ENCODE peak calls at places on chromosomes 7 and 10, in four cellular contexts. One of them, this sample, is unnamed.

GRCh38 chr10:71206911-71207310 is 5.5 kb upstream of the UNC5B start:
- DNase-seq in heart right ventricle: no peak
- DNase-seq in Peyer's patch: no peak
- DNase-seq in cardiac fibroblast: no peak
- DNase-seq in this sample: no peak

GRCh38 chr7:149281508-149282330 is 19.7 kb downstream of the ZNF783 start:
- DNase-seq in Peyer's patch: no peak
- DNase-seq in heart right ventricle: no peak
- DNase-seq in cardiac fibroblast: no peak
- DNase-seq in this sample: no peak

GRCh38 chr7:45268013-45268412 is 110.4 kb downstream of the RAMP3 start:
- DNase-seq in Peyer's patch: no peak
- DNase-seq in heart right ventricle: no peak
- DNase-seq in cardiac fibroblast: no peak
- DNase-seq in this sample: no peak

GRCh38 chr10:43197834-43198681 is 59.8 kb downstream of the CSGALNACT2 start:
- DNase-seq in heart right ventricle: no peak
- DNase-seq in cardiac fibroblast: no peak
- DNase-seq in Peyer's patch: peak
- DNase-seq in this sample: no peak

GRCh38 chr10:43461950-43462349 is 25.0 kb downstream of the ZNF487 start:
- DNase-seq in cardiac fibroblast: peak
- DNase-seq in Peyer's patch: no peak
- DNase-seq in heart right ventricle: no peak
- DNase-seq in this sample: no peak

GRCh38 chr7:123594813-123595241 is 6.8 kb upstream of the ASB15 start:
- DNase-seq in cardiac fibroblast: no peak
- DNase-seq in Peyer's patch: no peak
- DNase-seq in heart right ventricle: no peak
- DNase-seq in this sample: no peak

GRCh38 chr10:103197177-103197576 is 4.1 kb upstream of the NT5C2 start:
- DNase-seq in heart right ventricle: peak
- DNase-seq in Peyer's patch: no peak
- DNase-seq in cardiac fibroblast: peak
- DNase-seq in this sample: no peak

GRCh38 chr7:86411804-86412203 is 231.9 kb upstream of the GRM3 start:
- DNase-seq in cardiac fibroblast: no peak
- DNase-seq in heart right ventricle: no peak
- DNase-seq in Peyer's patch: no peak
- DNase-seq in this sample: no peak

GRCh38 chr7:55502988-55503514 is 69.3 kb downstream of the VOPP1 start:
- DNase-seq in heart right ventricle: no peak
- DNase-seq in Peyer's patch: no peak
- DNase-seq in cardiac fibroblast: no peak
- DNase-seq in this sample: no peak
- H3K4me3 ChIP-seq in heart right ventricle: no peak
- H3K4me3 ChIP-seq in Peyer's patch: no peak
- H3K4me3 ChIP-seq in cardiac fibroblast: no peak
- H3K4me3 ChIP-seq in this sample: no peak

DNA sequence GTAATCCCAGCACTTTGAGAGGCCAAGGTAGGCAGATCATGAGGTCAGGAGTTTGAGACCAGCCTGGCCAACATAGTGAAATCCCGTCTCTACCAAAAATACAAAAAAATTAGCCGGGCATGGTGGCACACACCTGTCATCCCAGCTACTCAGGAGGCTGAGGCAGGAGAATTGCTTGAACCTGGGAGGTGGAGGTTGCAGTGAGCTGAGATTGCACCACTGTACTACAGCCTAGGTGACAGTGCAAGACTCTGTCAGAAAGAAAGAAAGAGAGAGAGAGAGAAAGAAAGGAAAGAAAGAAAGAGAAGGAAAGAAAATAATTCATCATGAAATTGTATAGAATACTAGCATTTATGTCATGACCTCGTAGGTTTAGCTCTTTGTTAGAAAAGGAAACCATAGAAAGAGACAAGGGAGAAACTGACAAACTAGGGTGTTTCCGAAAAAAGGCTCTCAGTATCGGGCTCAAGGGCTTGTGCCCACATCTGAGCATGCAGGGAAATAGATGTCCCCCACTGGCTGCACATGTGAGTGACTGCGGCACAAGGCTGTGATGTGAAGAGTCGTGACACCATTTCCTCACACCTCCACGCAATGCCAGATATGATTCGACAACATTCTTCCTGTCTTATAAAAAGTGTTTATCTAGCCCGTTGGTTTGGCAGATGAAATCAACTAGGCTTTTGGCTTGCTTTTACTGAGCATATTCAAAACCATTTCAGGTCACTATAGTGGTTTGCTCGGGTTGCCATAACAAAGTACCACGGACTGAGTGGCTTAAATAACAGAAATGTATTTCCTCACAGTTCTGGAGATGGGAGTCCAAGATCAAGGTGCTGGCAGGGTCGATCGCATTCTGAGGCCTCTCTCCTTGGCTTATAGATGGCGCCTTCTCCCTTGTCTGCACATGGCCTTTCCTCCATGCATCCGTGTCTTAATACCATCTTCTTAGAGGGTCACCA is 2.0 kb downstream of the SRGN start:
- DNase-seq in Peyer's patch: peak
- DNase-seq in heart right ventricle: no peak
- DNase-seq in cardiac fibroblast: peak
- DNase-seq in this sample: peak
- H3K4me3 ChIP-seq in Peyer's patch: peak
- H3K4me3 ChIP-seq in heart right ventricle: peak
- H3K4me3 ChIP-seq in cardiac fibroblast: peak
- H3K4me3 ChIP-seq in this sample: peak

DNA sequence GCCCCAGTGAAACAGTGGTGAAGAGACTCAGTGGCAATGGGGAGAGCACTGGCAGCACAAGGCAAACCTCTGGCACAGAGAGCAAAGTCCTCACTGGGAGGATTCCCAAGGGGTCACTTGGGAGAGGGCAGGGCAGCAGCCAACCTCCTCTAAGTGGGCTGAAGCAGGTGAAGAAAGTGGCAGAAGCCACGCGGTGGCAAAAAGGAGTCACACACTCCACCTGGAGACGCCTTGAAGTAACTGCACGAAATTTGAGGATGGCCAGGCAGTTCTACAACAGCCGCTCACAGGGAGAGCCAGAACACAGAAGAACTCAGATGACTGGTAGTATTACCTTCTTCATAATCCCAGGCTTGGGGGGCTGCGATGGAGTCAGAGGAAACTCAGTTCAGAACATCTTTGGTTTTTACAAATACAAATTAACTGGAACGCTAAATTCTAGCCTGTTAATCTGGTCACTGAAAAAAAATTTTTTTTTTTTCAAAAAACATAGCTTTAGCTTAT is 603 bp upstream of the IL6 start:
- DNase-seq in heart right ventricle: peak
- DNase-seq in cardiac fibroblast: peak
- DNase-seq in Peyer's patch: peak
- DNase-seq in this sample: peak
- H3K4me3 ChIP-seq in heart right ventricle: no peak
- H3K4me3 ChIP-seq in cardiac fibroblast: no peak
- H3K4me3 ChIP-seq in Peyer's patch: peak
- H3K4me3 ChIP-seq in this sample: no peak

GRCh38 chr10:34156781-34157425 is 658.2 kb downstream of the PARD3 start:
- DNase-seq in heart right ventricle: no peak
- DNase-seq in Peyer's patch: no peak
- DNase-seq in cardiac fibroblast: peak
- DNase-seq in this sample: no peak

GRCh38 chr10:34161948-34162347 is 653.1 kb downstream of the PARD3 start:
- DNase-seq in heart right ventricle: no peak
- DNase-seq in cardiac fibroblast: no peak
- DNase-seq in Peyer's patch: no peak
- DNase-seq in this sample: no peak

GRCh38 chr10:34160595-34160994 is 654.5 kb downstream of the PARD3 start:
- DNase-seq in cardiac fibroblast: no peak
- DNase-seq in Peyer's patch: no peak
- DNase-seq in heart right ventricle: no peak
- DNase-seq in this sample: no peak

GRCh38 chr10:34154371-34154770 is 660.7 kb downstream of the PARD3 start:
- DNase-seq in cardiac fibroblast: no peak
- DNase-seq in heart right ventricle: no peak
- DNase-seq in Peyer's patch: no peak
- DNase-seq in this sample: no peak

DNA sequence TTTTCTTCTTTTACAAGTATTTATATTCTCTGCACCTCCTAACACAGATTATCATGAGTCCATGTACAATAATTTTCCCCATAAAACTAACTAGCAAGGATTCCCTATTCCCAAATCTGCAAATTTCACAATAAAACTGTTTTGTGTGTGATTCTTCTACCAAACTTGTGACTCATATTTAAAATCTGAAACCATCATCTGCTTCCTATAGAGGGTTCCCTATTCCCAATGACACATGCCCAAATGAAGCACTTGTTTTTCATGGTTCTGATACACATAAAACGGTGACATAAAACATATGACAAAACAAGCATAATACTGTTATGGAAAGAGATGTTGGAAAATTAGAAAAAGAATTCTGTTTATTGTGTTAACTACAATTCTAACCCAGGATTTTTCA is 657.6 kb downstream of the PARD3 start:
- DNase-seq in Peyer's patch: no peak
- DNase-seq in heart right ventricle: no peak
- DNase-seq in cardiac fibroblast: peak
- DNase-seq in this sample: no peak
- H3K4me3 ChIP-seq in Peyer's patch: no peak
- H3K4me3 ChIP-seq in heart right ventricle: no peak
- H3K4me3 ChIP-seq in cardiac fibroblast: no peak
- H3K4me3 ChIP-seq in this sample: no peak

GRCh38 chr10:59175538-59176240 is 754 bp upstream of the PHYHIPL start:
- DNase-seq in Peyer's patch: no peak
- DNase-seq in heart right ventricle: no peak
- DNase-seq in cardiac fibroblast: no peak
- DNase-seq in this sample: no peak

GRCh38 chr10:59177862-59178235 is 1.4 kb downstream of the PHYHIPL start:
- DNase-seq in Peyer's patch: no peak
- DNase-seq in heart right ventricle: no peak
- DNase-seq in cardiac fibroblast: no peak
- DNase-seq in this sample: no peak

GRCh38 chr10:59179027-59179426 is 2.6 kb downstream of the PHYHIPL start:
- DNase-seq in heart right ventricle: no peak
- DNase-seq in cardiac fibroblast: no peak
- DNase-seq in Peyer's patch: no peak
- DNase-seq in this sample: no peak

GRCh38 chr10:59176241-59177030 is at the start of gene PHYHIPL:
- DNase-seq in heart right ventricle: no peak
- DNase-seq in Peyer's patch: no peak
- DNase-seq in cardiac fibroblast: no peak
- DNase-seq in this sample: no peak

GRCh38 chr10:59177031-59177861 is 803 bp downstream of the PHYHIPL start:
- DNase-seq in heart right ventricle: no peak
- DNase-seq in cardiac fibroblast: peak
- DNase-seq in Peyer's patch: no peak
- DNase-seq in this sample: no peak
- H3K4me3 ChIP-seq in heart right ventricle: peak
- H3K4me3 ChIP-seq in cardiac fibroblast: no peak
- H3K4me3 ChIP-seq in Peyer's patch: peak
- H3K4me3 ChIP-seq in this sample: no peak

DNA sequence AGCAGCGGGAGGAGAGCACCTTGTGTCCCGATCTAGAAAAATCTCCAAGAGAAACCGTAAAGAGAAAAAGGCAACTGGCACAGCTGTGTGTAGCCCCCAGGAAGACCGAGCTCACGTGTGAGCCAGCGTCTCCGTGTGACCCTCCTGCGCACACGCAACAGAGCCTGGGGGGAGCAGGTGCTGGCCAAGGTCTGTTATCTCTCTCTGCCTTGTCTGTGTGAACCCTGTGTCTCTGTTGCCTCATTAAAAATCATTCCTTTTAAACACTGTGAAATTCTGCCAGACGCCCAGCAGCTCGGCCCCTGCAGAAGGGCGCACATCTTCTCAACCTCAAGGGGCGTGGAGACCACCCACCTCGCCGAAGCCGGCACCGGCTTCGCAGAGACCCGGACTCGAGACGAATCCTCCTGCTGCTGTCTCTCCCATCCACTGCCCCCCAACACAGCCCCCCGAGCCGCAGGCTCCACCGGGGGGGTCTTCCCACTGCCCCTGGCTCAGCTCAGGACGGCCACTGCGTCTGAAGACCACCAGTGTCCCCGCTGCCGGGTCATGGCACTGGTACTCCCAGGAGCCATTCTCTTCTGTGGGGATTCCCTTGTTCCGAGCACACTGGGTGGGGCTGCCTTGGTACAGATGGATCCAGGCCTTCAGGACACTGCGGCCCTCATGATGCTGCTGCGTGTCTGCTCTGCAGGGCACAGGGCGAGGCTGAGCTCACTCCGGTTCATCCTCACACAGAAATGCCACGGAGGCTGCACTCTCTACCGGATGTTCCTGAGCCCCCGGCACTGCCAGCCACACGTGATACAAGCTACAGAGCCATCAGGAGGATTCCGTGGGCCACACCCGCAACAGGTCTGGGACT is 94.3 kb upstream of the DNAAF5 start:
- DNase-seq in heart right ventricle: no peak
- DNase-seq in Peyer's patch: no peak
- DNase-seq in cardiac fibroblast: no peak
- DNase-seq in this sample: no peak
- H3K4me3 ChIP-seq in heart right ventricle: no peak
- H3K4me3 ChIP-seq in Peyer's patch: no peak
- H3K4me3 ChIP-seq in cardiac fibroblast: no peak
- H3K4me3 ChIP-seq in this sample: no peak

DNA sequence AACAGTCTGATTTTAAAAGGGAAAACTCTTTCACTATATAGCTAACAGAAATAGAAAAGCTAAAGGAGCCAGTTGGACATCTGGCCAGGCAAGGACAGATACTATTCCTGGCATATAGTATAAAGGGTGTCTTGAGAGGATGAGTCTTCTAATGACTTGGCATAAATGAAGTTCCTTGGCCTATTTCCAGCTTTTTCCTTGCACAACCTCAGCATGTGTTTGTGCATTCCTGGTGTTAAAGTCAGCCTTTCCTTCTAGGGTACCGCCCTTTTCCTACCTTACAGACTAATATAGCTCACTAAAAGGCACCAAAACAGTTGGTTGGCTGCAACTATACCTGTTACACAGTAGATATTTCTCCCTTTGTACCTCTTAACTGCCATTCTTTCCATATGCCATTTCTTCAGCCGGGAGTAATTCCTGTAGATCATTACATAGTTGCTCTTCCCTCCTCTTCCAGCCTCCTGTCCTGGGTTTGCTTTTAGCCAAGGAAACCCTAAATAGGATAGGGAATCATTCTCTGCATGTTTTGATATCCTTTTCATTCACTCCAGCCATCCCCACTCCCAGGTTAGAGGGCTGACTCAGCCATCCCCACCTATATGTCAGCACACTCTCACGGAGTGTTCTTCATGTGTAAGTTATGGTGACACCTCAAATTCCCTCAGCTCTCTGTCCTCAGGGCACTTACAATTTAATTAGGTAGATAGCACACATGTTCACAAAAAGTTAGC is 102.1 kb upstream of the MDFIC start:
- DNase-seq in Peyer's patch: no peak
- DNase-seq in heart right ventricle: no peak
- DNase-seq in cardiac fibroblast: peak
- DNase-seq in this sample: no peak
- H3K4me3 ChIP-seq in Peyer's patch: no peak
- H3K4me3 ChIP-seq in heart right ventricle: no peak
- H3K4me3 ChIP-seq in cardiac fibroblast: no peak
- H3K4me3 ChIP-seq in this sample: no peak

This sample was measured in CD8-positive, alpha-beta memory T cell.